ENCODE peak calls at places on chromosomes 13 and 19, in six cellular contexts. O is left ventricle myocardium inferior; E is progenitor cell of endocrine pancreas; N is CD8-positive, alpha-beta T cell; J is AG10803; Y is dorsolateral prefrontal cortex. H is an unnamed sample.
A peak's percentile ranks its signal among the peaks of the same experiment; 100 is the strongest.

GRCh38 chr13:20902438-20903163 is at the start of gene XPO4:
- DNase-seq in O (peak; percentile 81), E (peak; percentile 72), N (peak; percentile 72), J (peak; percentile 67), Y (peak; percentile 88), H (peak; percentile 60)

GRCh38 chr19:41218615-41219507 is at the start of gene AXL:
- DNase-seq in O (peak; percentile 81), E (peak; percentile 49), N (no peak), J (peak; percentile 92), Y (peak; percentile 60), H (no peak)

GRCh38 chr13:21528616-21529015 is 69.5 kb upstream of the ZDHHC20 start:
- DNase-seq in O (no peak), E (no peak), N (no peak), J (peak; percentile 86), Y (no peak), H (no peak)

GRCh38 chr19:31285744-31286143 is 63.5 kb downstream of the TSHZ3 start:
- DNase-seq in O (no peak), E (no peak), N (no peak), J (peak; percentile 65), Y (no peak), H (no peak)

GRCh38 chr13:67069117-67069767 is 160.9 kb downstream of the PCDH9 start:
- DNase-seq in O (no peak), E (no peak), N (no peak), J (no peak), Y (no peak), H (no peak)

GRCh38 chr13:26590951-26591350 is 33.5 kb downstream of the WASF3 start:
- DNase-seq in O (no peak), E (no peak), N (no peak), J (no peak), Y (no peak), H (no peak)

GRCh38 chr19:55452381-55453325 is 8.8 kb downstream of the ISOC2 start:
- DNase-seq in O (peak; percentile 66), E (peak; percentile 45), N (no peak), J (peak; percentile 59), Y (peak; percentile 95), H (peak; percentile 96)

GRCh38 chr13:22091971-22092300 is 421.1 kb downstream of the FGF9 start:
- DNase-seq in O (no peak), E (no peak), N (no peak), J (no peak), Y (no peak), H (no peak)

GRCh38 chr19:37718357-37718756 is 1.2 kb downstream of the ZNF607 start:
- DNase-seq in O (no peak), E (no peak), N (no peak), J (no peak), Y (no peak), H (no peak)

GRCh38 chr19:37719111-37719926 is at the start of gene ZNF607:
- DNase-seq in O (peak; percentile 88), E (peak; percentile 93), N (peak; percentile 75), J (peak; percentile 83), Y (peak; percentile 92), H (peak; percentile 69)

GRCh38 chr19:37725181-37725580 is 5.6 kb upstream of the ZNF607 start:
- DNase-seq in O (no peak), E (no peak), N (no peak), J (no peak), Y (no peak), H (no peak)

GRCh38 chr19:37716140-37716539 is 3.4 kb downstream of the ZNF607 start:
- DNase-seq in O (no peak), E (no peak), N (no peak), J (no peak), Y (no peak), H (no peak)

DNA sequence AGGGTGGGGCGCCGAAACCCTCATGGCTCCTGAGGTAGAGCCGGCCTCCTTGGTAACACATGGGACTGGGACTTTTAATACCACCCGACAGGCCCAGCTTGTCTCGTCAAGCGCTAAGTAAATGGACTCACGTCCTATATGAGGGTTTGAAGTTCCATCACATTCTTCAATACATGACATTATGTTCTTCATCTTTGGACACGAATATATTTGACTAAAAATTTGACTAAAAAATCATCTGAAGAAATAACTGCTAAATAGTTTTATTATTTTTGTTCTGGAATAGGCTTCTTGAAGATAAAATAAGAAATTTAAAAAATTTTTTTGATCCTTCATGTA is 335 bp upstream of the ZNF607 start:
- DNase-seq in O (no peak), E (no peak), N (no peak), J (no peak), Y (no peak), H (no peak)
- TF ChIP-seq CTCF in O (peak; percentile 20), E (no peak), N (no peak), J (no peak), Y (no peak), H (no peak)

GRCh38 chr13:30158774-30159445 is 148.4 kb downstream of the KATNAL1 start:
- DNase-seq in O (no peak), E (no peak), N (no peak), J (peak; percentile 92), Y (no peak), H (no peak)
- TF ChIP-seq CTCF in O (no peak), E (peak; percentile 15), N (peak; percentile 32), J (peak; percentile 82), Y (peak; percentile 6), H (peak; percentile 15)

DNA sequence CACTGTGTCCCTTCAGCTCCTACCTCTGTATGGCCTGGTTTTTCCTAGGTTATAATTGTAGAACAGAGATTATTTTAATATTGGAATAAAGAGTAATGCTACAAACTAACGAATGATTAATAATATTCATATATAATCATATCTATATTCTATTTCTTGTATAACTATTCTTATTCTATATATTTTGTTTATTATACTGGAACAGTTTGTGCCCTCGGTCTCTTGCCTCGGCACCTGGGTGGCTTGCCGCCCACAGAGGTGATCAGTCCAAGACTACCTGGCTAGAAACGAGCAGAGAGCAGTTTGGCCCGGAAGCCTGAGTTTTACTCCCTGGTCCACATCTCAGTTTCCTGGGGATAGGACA is 3.9 kb upstream of the SLC27A1 start:
- DNase-seq in O (no peak), E (no peak), N (no peak), J (no peak), Y (no peak), H (no peak)
- TF ChIP-seq CTCF in O (no peak), E (no peak), N (no peak), J (no peak), Y (no peak), H (no peak)

GRCh38 chr19:18281082-18282020 is at the start of gene JUND:
- DNase-seq in O (peak; percentile 99), E (peak; percentile 96), N (peak; percentile 97), J (peak; percentile 98), Y (peak; percentile 99), H (peak; percentile 62)

GRCh38 chr19:18280247-18281081 is 958 bp downstream of the JUND start:
- DNase-seq in O (peak; percentile 76), E (peak; percentile 49), N (peak; percentile 82), J (peak; percentile 73), Y (peak; percentile 88), H (no peak)

GRCh38 chr19:18279516-18280246 is 1.7 kb downstream of the JUND start:
- DNase-seq in O (peak; percentile 91), E (peak; percentile 90), N (peak; percentile 90), J (peak; percentile 94), Y (peak; percentile 94), H (peak; percentile 88)

GRCh38 chr19:18279266-18279515 is 2.2 kb downstream of the JUND start:
- DNase-seq in O (no peak), E (no peak), N (no peak), J (no peak), Y (no peak), H (no peak)

GRCh38 chr19:18278521-18279265 is 2.7 kb downstream of the JUND start:
- DNase-seq in O (no peak), E (no peak), N (no peak), J (no peak), Y (no peak), H (no peak)
- TF ChIP-seq CTCF in O (no peak), E (peak; percentile 48), N (peak; percentile 43), J (peak; percentile 29), Y (peak; percentile 21), H (peak; percentile 36)

GRCh38 chr13:60091573-60091972 is 72.2 kb downstream of the DIAPH3 start:
- DNase-seq in O (no peak), E (no peak), N (no peak), J (no peak), Y (no peak), H (no peak)
- TF ChIP-seq CTCF in O (no peak), E (no peak), N (no peak), J (no peak), Y (no peak), H (no peak)

GRCh38 chr13:37811441-37811840 is 58.1 kb downstream of the TRPC4 start:
- DNase-seq in O (no peak), E (no peak), N (no peak), J (peak; percentile 54), Y (no peak), H (no peak)

DNA sequence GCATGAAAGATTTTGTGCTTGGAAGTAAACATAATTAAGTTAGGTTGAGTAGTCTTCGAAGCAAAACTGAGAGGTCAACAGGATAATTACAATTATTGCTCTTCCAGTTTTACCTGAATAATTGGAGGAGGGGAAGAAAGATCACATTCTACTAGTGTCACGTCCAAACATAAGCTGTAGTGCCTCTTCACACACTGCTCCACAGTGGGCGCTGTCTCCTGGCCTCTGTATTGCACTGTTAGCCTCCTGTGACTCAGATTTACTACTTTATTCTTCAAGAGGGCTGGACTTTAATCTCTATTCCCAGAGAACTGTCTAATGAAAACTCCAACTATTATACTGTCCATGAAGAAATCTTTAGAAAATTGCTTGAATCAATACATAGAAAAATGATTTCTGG is 62.9 kb downstream of the TRPC4 start:
- DNase-seq in O (no peak), E (no peak), N (no peak), J (no peak), Y (no peak), H (no peak)
- TF ChIP-seq CTCF in O (no peak), E (no peak), N (no peak), J (no peak), Y (no peak), H (no peak)

DNA sequence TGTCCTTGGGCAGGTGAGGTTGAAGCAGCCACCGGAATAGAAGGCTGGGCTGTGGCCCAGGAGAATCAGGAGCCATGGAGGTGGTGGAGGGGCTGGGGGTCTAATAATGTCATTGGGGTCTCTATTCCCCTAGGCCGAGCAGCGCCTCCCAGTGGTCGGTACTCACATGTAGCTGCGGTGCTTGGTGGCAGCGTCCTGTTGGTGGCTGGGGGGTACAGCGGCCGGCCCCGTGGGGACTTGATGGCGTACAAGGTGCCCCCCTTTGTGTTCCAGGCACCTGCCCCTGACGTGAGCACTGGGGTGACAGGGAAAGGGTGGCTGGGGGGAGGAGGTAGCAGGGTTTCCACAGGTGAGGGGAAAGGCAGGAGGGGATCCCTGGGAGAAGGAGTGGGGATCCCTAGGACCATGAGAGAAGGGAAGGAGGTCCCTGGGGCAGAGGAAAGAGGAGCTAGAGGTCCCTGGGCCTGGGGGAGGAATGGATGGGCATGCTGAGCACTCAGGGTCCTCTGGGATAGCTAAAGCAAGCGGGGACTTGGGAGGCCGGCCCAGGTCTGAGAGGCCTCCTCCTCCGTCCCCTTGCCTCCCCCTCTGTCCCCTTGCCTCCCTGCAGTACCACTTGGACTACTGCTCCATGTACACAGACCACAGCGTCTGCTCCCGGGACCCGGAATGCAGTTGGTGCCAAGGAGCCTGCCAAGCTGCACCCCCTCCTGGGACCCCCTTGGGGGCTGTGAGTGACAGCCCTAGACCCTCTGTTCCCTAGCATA is 18.1 kb downstream of the MEGF8 start:
- DNase-seq in O (no peak), E (no peak), N (no peak), J (no peak), Y (no peak), H (no peak)
- TF ChIP-seq CTCF in O (no peak), E (peak; percentile 20), N (no peak), J (no peak), Y (no peak), H (no peak)

GRCh38 chr19:17376935-17377600 is at the start of gene PLVAP:
- DNase-seq in O (peak; percentile 36), E (no peak), N (no peak), J (no peak), Y (no peak), H (no peak)
- TF ChIP-seq CTCF in O (peak; percentile 32), E (no peak), N (no peak), J (no peak), Y (no peak), H (no peak)